ENCODE peak calls at places on chromosomes 3 and 15, in five cellular contexts. G is NCI-H1092 treated with DMSO at 0.1 percent for 48 hours, T is right cardiac atrium, Y is iris pigment epithelial cell, O is stomach. C is an unnamed sample.

GRCh38 chr3:156548041-156548687 is 6.8 kb downstream of the SSR3 start:
- DNase-seq in G (no peak), T (no peak), Y (peak), O (no peak), C (no peak)

GRCh38 chr15:76197703-76198455 is 113.4 kb downstream of the ETFA start:
- DNase-seq in G (no peak), T (no peak), Y (no peak), O (peak), C (no peak)

GRCh38 chr15:30791776-30792175 is 111.9 kb upstream of the FAN1 start:
- DNase-seq in G (no peak), T (no peak), Y (no peak), O (no peak), C (no peak)

GRCh38 chr3:136236109-136236508 is 14.0 kb upstream of the PCCB start:
- DNase-seq in G (no peak), T (no peak), Y (no peak), O (no peak), C (no peak)

GRCh38 chr3:177932750-177933660 is 603.2 kb upstream of the KCNMB2 start:
- DNase-seq in G (no peak), T (no peak), Y (peak), O (no peak), C (no peak)

GRCh38 chr3:151476344-151477018 is 15.6 kb upstream of the IGSF10 start:
- DNase-seq in G (no peak), T (no peak), Y (no peak), O (no peak), C (no peak)

GRCh38 chr3:71881041-71881440 is 96.1 kb upstream of the PROK2 start:
- DNase-seq in G (no peak), T (no peak), Y (no peak), O (no peak), C (no peak)

GRCh38 chr3:89584398-89584797 is 477.0 kb downstream of the EPHA3 start:
- DNase-seq in G (no peak), T (no peak), Y (no peak), O (no peak), C (no peak)

GRCh38 chr15:53787349-53787748 is 27.9 kb upstream of the WDR72 start:
- DNase-seq in G (no peak), T (no peak), Y (no peak), O (no peak), C (no peak)

GRCh38 chr3:107044587-107045119 is 332.6 kb upstream of the CCDC54 start:
- DNase-seq in G (no peak), T (no peak), Y (no peak), O (no peak), C (no peak)

GRCh38 chr3:15428539-15428938 is 1.1 kb downstream of the EAF1 start:
- DNase-seq in G (no peak), T (no peak), Y (peak), O (no peak), C (no peak)

GRCh38 chr3:177312491-177312890 is 115.2 kb upstream of the TBL1XR1 start:
- DNase-seq in G (no peak), T (no peak), Y (no peak), O (no peak), C (no peak)

C was measured in left ventricle myocardium superior.